ENCODE peak calls at places on chromosomes 16 and 17, in four cellular contexts. Z is H54, T is foreskin fibroblast, X is T-helper 1 cell. L is an unnamed sample.

GRCh38 chr17:29086628-29087332 is 43.8 kb downstream of the PIPOX start:
- DNase-seq in Z (no peak), T (peak; percentile 33), X (no peak), L (no peak)

GRCh38 chr16:54998834-54999233 is 68.2 kb downstream of the IRX5 start:
- DNase-seq in Z (no peak), X (no peak), T (no peak), L (no peak)

GRCh38 chr16:21628196-21628726 is 24.1 kb downstream of the IGSF6 start:
- DNase-seq in Z (no peak), T (no peak), X (no peak), L (no peak)

GRCh38 chr16:47886631-47887415 is 269.0 kb downstream of the ABCC12 start:
- DNase-seq in Z (no peak), X (no peak), T (no peak), L (no peak)

GRCh38 chr16:57538235-57538711 is 1.9 kb upstream of the CCDC102A start:
- DNase-seq in Z (no peak), X (no peak), T (no peak), L (no peak)

GRCh38 chr16:84667600-84668309 is 19.4 kb downstream of the KLHL36 start:
- DNase-seq in X (no peak), Z (no peak), T (no peak), L (no peak)

GRCh38 chr17:27296427-27296979 is 2.6 kb downstream of the WSB1 start:
- DNase-seq in T (peak; percentile 86), X (no peak), Z (no peak), L (no peak)

GRCh38 chr17:4136373-4136772 is 6.5 kb downstream of the ZZEF1 start:
- DNase-seq in T (peak; percentile 18), X (no peak), Z (no peak), L (no peak)

GRCh38 chr16:57042157-57043111 is 49.9 kb upstream of the CPNE2 start:
- DNase-seq in Z (no peak), T (no peak), X (peak; percentile 40), L (no peak)

GRCh38 chr17:3918372-3919122 is 2.3 kb upstream of the P2RX1 start:
- DNase-seq in X (no peak), Z (no peak), T (no peak), L (no peak)

GRCh38 chr16:12459993-12460392 is 343.7 kb downstream of the CPPED1 start:
- DNase-seq in X (no peak), Z (no peak), T (no peak), L (no peak)

GRCh38 chr16:35731341-35732040 is 2272.1 kb downstream of the TP53TG3F start:
- DNase-seq in Z (no peak), T (no peak), X (no peak), L (no peak)

GRCh38 chr16:84643180-84643583 is 5.1 kb upstream of the KLHL36 start:
- DNase-seq in T (peak; percentile 96), Z (peak; percentile 74), X (no peak), L (peak; percentile 88)

GRCh38 chr17:50584749-50585148 is 24.2 kb downstream of the CACNA1G start:
- DNase-seq in T (no peak), Z (no peak), X (no peak), L (no peak)

GRCh38 chr17:27980035-27980434 is 62.4 kb upstream of the NLK start:
- DNase-seq in Z (peak; percentile 51), T (no peak), X (no peak), L (peak; percentile 88)

GRCh38 chr17:31778538-31778937 is 80.5 kb downstream of the COPRS start:
- DNase-seq in X (no peak), Z (no peak), T (no peak), L (no peak)

GRCh38 chr17:27959382-27959709 is 66.2 kb upstream of the LYRM9 start:
- DNase-seq in T (no peak), X (no peak), Z (no peak), L (no peak)

GRCh38 chr17:18185391-18185790 is 1.8 kb downstream of the ALKBH5 start:
- DNase-seq in Z (no peak), X (no peak), T (peak; percentile 69), L (no peak)

GRCh38 chr16:24409045-24409444 is 130.3 kb upstream of the RBBP6 start:
- DNase-seq in Z (peak; percentile 15), T (no peak), X (no peak), L (no peak)

GRCh38 chr17:13403982-13404931 is 197.5 kb downstream of the HS3ST3A1 start:
- DNase-seq in T (no peak), X (no peak), Z (no peak), L (no peak)

GRCh38 chr17:51995797-51996403 is 162.6 kb downstream of the CA10 start:
- DNase-seq in Z (no peak), X (no peak), T (no peak), L (no peak)

GRCh38 chr16:58615280-58615679 is 14.3 kb downstream of the CNOT1 start:
- DNase-seq in T (peak; percentile 64), Z (no peak), X (no peak), L (no peak)

GRCh38 chr17:77019955-77020379 is 120.8 kb upstream of the SEC14L1 start:
- DNase-seq in X (no peak), T (peak; percentile 22), Z (no peak), L (peak; percentile 53)

GRCh38 chr17:78294776-78295175 is 63.3 kb downstream of the TMEM235 start:
- DNase-seq in X (no peak), Z (peak; percentile 41), T (peak; percentile 43), L (no peak)

GRCh38 chr17:75832652-75833400 is 11.4 kb downstream of the UNC13D start:
- DNase-seq in Z (no peak), X (no peak), T (no peak), L (no peak)

GRCh38 chr17:16361874-16362273 is 8.6 kb upstream of the CENPV start:
- DNase-seq in T (no peak), X (no peak), Z (no peak), L (no peak)

GRCh38 chr17:43431741-43432523 is 33.1 kb downstream of the ARL4D start:
- DNase-seq in Z (no peak), X (no peak), T (peak; percentile 59), L (no peak)

GRCh38 chr17:42781639-42782401 is 1.4 kb downstream of the WNK4 start:
- DNase-seq in T (no peak), Z (no peak), X (no peak), L (peak; percentile 22)

GRCh38 chr16:7482596-7483290 is 150.1 kb downstream of the RBFOX1 start:
- DNase-seq in Z (no peak), X (no peak), T (no peak), L (no peak)

L was measured in HTR-8/SVneo.